ENCODE peak calls at places on chromosomes 13 and 19, in eight cellular contexts. C, Q, A, X, F, K, V and P are unnamed samples.

GRCh38 chr19:48738557-48739399 is 1.6 kb downstream of the RASIP1 start:
- DNase-seq in C (peak), Q (peak), A (peak), X (peak), F (peak), K (peak), V (peak), P (peak)

GRCh38 chr13:95906999-95907398 is 146.2 kb downstream of the UGGT2 start:
- DNase-seq in C (no peak), Q (no peak), A (no peak), X (no peak), F (no peak), K (no peak), V (no peak), P (no peak)

GRCh38 chr13:21670883-21671792 is at the start of gene FGF9:
- DNase-seq in C (peak), Q (peak), A (no peak), X (peak), F (peak), K (no peak), V (peak), P (peak)

GRCh38 chr19:28185646-28186045 is 1027.3 kb downstream of the UQCRFS1 start:
- DNase-seq in C (no peak), Q (no peak), A (no peak), X (no peak), F (no peak), K (no peak), V (no peak), P (no peak)

GRCh38 chr13:102003848-102004570 is 397.8 kb downstream of the FGF14 start:
- DNase-seq in C (no peak), Q (no peak), A (no peak), X (no peak), F (no peak), K (no peak), V (no peak), P (no peak)

GRCh38 chr13:81408647-81409046 is 1067.7 kb upstream of the SPRY2 start:
- DNase-seq in C (no peak), Q (no peak), A (no peak), X (no peak), F (no peak), K (no peak), V (no peak), P (no peak)

GRCh38 chr19:10625762-10626138 is 397 bp downstream of the SLC44A2 start:
- DNase-seq in C (no peak), Q (no peak), A (no peak), X (no peak), F (no peak), K (no peak), V (no peak), P (no peak)

GRCh38 chr19:38817081-38817480 is 4.3 kb upstream of the LGALS4 start:
- DNase-seq in C (no peak), Q (no peak), A (no peak), X (no peak), F (no peak), K (no peak), V (no peak), P (no peak)

GRCh38 chr13:36875955-36876354 is 44.1 kb downstream of the SMAD9 start:
- DNase-seq in C (no peak), Q (no peak), A (no peak), X (no peak), F (no peak), K (no peak), V (no peak), P (no peak)

GRCh38 chr19:19627716-19628498 is at the start of gene LPAR2:
- DNase-seq in C (peak), Q (peak), A (no peak), X (peak), F (peak), K (no peak), V (peak), P (peak)

GRCh38 chr13:67281476-67281875 is 51.3 kb upstream of the PCDH9 start:
- DNase-seq in C (no peak), Q (no peak), A (no peak), X (no peak), F (no peak), K (no peak), V (no peak), P (no peak)

GRCh38 chr19:45306522-45307027 is 16.1 kb downstream of the CKM start:
- DNase-seq in C (no peak), Q (peak), A (no peak), X (no peak), F (no peak), K (no peak), V (no peak), P (peak)

GRCh38 chr13:104315606-104316005 is 1249.4 kb upstream of the SLC10A2 start:
- DNase-seq in C (no peak), Q (no peak), A (no peak), X (no peak), F (no peak), K (no peak), V (no peak), P (no peak)

GRCh38 chr19:37304190-37304883 is 66.6 kb upstream of the ZNF527 start:
- DNase-seq in C (no peak), Q (peak), A (peak), X (no peak), F (no peak), K (no peak), V (peak), P (no peak)

GRCh38 chr13:46176756-46177155 is 5.2 kb downstream of the LCP1 start:
- DNase-seq in C (no peak), Q (no peak), A (no peak), X (no peak), F (peak), K (no peak), V (no peak), P (no peak)

GRCh38 chr13:34044660-34045080 is 226.7 kb downstream of the RFC3 start:
- DNase-seq in C (no peak), Q (no peak), A (no peak), X (peak), F (no peak), K (no peak), V (no peak), P (no peak)

GRCh38 chr13:105231579-105231978 is 1303.9 kb downstream of the EFNB2 start:
- DNase-seq in C (no peak), Q (no peak), A (no peak), X (no peak), F (no peak), K (no peak), V (no peak), P (no peak)

GRCh38 chr13:110276553-110276950 is 30.4 kb downstream of the COL4A1 start:
- DNase-seq in C (no peak), Q (no peak), A (no peak), X (no peak), F (no peak), K (no peak), V (no peak), P (no peak)

GRCh38 chr13:99752373-99752772 is 219.2 kb downstream of the ZIC5 start:
- DNase-seq in C (no peak), Q (no peak), A (no peak), X (no peak), F (no peak), K (no peak), V (no peak), P (no peak)

GRCh38 chr19:1057185-1057857 is 9.6 kb upstream of the ARHGAP45 start:
- DNase-seq in C (no peak), Q (peak), A (no peak), X (no peak), F (peak), K (no peak), V (no peak), P (no peak)

GRCh38 chr13:75458696-75459422 is 23.1 kb downstream of the TBC1D4 start:
- DNase-seq in C (no peak), Q (peak), A (no peak), X (no peak), F (peak), K (no peak), V (no peak), P (no peak)

GRCh38 chr13:41386206-41386605 is 71.1 kb upstream of the RGCC start:
- DNase-seq in C (no peak), Q (no peak), A (no peak), X (no peak), F (no peak), K (no peak), V (no peak), P (no peak)

GRCh38 chr19:19445288-19445687 is 39.8 kb downstream of the GATAD2A start:
- DNase-seq in C (no peak), Q (no peak), A (no peak), X (no peak), F (no peak), K (no peak), V (no peak), P (no peak)

GRCh38 chr19:35107541-35107939 is 8.1 kb upstream of the FXYD3 start:
- DNase-seq in C (no peak), Q (no peak), A (peak), X (no peak), F (no peak), K (no peak), V (no peak), P (no peak)

GRCh38 chr19:51807111-51807701 is 12.2 kb downstream of the FPR3 start:
- DNase-seq in C (no peak), Q (peak), A (no peak), X (no peak), F (no peak), K (no peak), V (no peak), P (no peak)

GRCh38 chr13:76552807-76553206 is 333.4 kb downstream of the KCTD12 start:
- DNase-seq in C (no peak), Q (no peak), A (no peak), X (no peak), F (no peak), K (no peak), V (no peak), P (no peak)

GRCh38 chr19:54393381-54393780 is 21.9 kb upstream of the TTYH1 start:
- DNase-seq in C (no peak), Q (no peak), A (no peak), X (no peak), F (no peak), K (no peak), V (no peak), P (no peak)

GRCh38 chr19:681029-681626 is 4.9 kb downstream of the FSTL3 start:
- DNase-seq in C (no peak), Q (no peak), A (peak), X (no peak), F (peak), K (peak), V (no peak), P (no peak)

GRCh38 chr19:46350758-46351159 is 3.9 kb downstream of the PPP5C start:
- DNase-seq in C (no peak), Q (no peak), A (no peak), X (no peak), F (peak), K (no peak), V (no peak), P (no peak)

GRCh38 chr19:8145969-8146368 is 3.4 kb downstream of the FBN3 start:
- DNase-seq in C (no peak), Q (peak), A (no peak), X (no peak), F (no peak), K (no peak), V (no peak), P (no peak)

GRCh38 chr13:83452292-83452950 is 429.9 kb downstream of the SLITRK1 start:
- DNase-seq in C (no peak), Q (no peak), A (no peak), X (no peak), F (no peak), K (no peak), V (no peak), P (no peak)

GRCh38 chr19:49520705-49521319 is 7.0 kb upstream of the RCN3 start:
- DNase-seq in C (no peak), Q (no peak), A (no peak), X (no peak), F (no peak), K (no peak), V (no peak), P (no peak)

GRCh38 chr13:46179576-46180368 is 2.2 kb downstream of the LCP1 start:
- DNase-seq in C (peak), Q (no peak), A (no peak), X (no peak), F (peak), K (no peak), V (no peak), P (no peak)

GRCh38 chr13:109412232-109412935 is 374.0 kb downstream of the IRS2 start:
- DNase-seq in C (no peak), Q (peak), A (no peak), X (peak), F (no peak), K (no peak), V (peak), P (peak)

GRCh38 chr19:46678110-46678732 is 17.2 kb upstream of the DACT3 start:
- DNase-seq in C (peak), Q (peak), A (no peak), X (peak), F (peak), K (no peak), V (no peak), P (no peak)

GRCh38 chr19:18659281-18660050 is 22.6 kb downstream of the KLHL26 start:
- DNase-seq in C (no peak), Q (no peak), A (no peak), X (no peak), F (no peak), K (peak), V (no peak), P (no peak)

GRCh38 chr13:35903075-35903474 is 228.1 kb downstream of the DCLK1 start:
- DNase-seq in C (no peak), Q (no peak), A (no peak), X (no peak), F (no peak), K (no peak), V (no peak), P (no peak)

GRCh38 chr19:6055013-6055795 is 55.1 kb downstream of the RFX2 start:
- DNase-seq in C (no peak), Q (no peak), A (no peak), X (no peak), F (no peak), K (peak), V (no peak), P (no peak)

GRCh38 chr19:16970821-16971220 is 55.8 kb downstream of the CPAMD8 start:
- DNase-seq in C (no peak), Q (no peak), A (no peak), X (no peak), F (no peak), K (no peak), V (no peak), P (no peak)

GRCh38 chr19:16969127-16969526 is 57.5 kb downstream of the CPAMD8 start:
- DNase-seq in C (no peak), Q (no peak), A (no peak), X (no peak), F (peak), K (no peak), V (no peak), P (no peak)
- TF ChIP-seq CTCF in C (no peak), Q (peak), A (no peak), X (no peak), F (peak), K (no peak), V (no peak), P (no peak)

GRCh38 chr13:113123226-113124150 is 889 bp downstream of the F10 start:
- DNase-seq in C (peak), Q (peak), A (no peak), X (no peak), F (no peak), K (peak), V (no peak), P (no peak)
- TF ChIP-seq CTCF in C (no peak), Q (peak), A (no peak), X (peak), F (no peak), K (no peak), V (peak), P (no peak)

GRCh38 chr13:106589716-106590115 is 21.8 kb upstream of the ARGLU1 start:
- DNase-seq in C (no peak), Q (no peak), A (no peak), X (no peak), F (no peak), K (no peak), V (no peak), P (no peak)

GRCh38 chr13:106586764-106587163 is 18.8 kb upstream of the ARGLU1 start:
- DNase-seq in C (no peak), Q (no peak), A (no peak), X (no peak), F (no peak), K (no peak), V (no peak), P (no peak)

GRCh38 chr13:106587787-106588186 is 19.9 kb upstream of the ARGLU1 start:
- DNase-seq in C (no peak), Q (no peak), A (no peak), X (no peak), F (no peak), K (no peak), V (no peak), P (no peak)

GRCh38 chr13:106591299-106591698 is 23.4 kb upstream of the ARGLU1 start:
- DNase-seq in C (no peak), Q (no peak), A (no peak), X (no peak), F (no peak), K (no peak), V (no peak), P (no peak)

GRCh38 chr13:106588367-106588766 is 20.4 kb upstream of the ARGLU1 start:
- DNase-seq in C (no peak), Q (no peak), A (no peak), X (no peak), F (no peak), K (no peak), V (no peak), P (no peak)
- TF ChIP-seq CTCF in C (no peak), Q (no peak), A (no peak), X (no peak), F (no peak), K (no peak), V (no peak), P (no peak)

GRCh38 chr19:11887618-11888531 is at the start of gene ZNF69:
- DNase-seq in C (peak), Q (peak), A (peak), X (no peak), F (peak), K (peak), V (peak), P (peak)
- TF ChIP-seq CTCF in C (no peak), Q (peak), A (no peak), X (no peak), F (no peak), K (peak), V (peak), P (no peak)

GRCh38 chr13:40261947-40262346 is 404.5 kb downstream of the FOXO1 start:
- DNase-seq in C (no peak), Q (no peak), A (no peak), X (no peak), F (no peak), K (no peak), V (no peak), P (no peak)

GRCh38 chr13:40255551-40255950 is 410.9 kb downstream of the FOXO1 start:
- DNase-seq in C (no peak), Q (no peak), A (no peak), X (no peak), F (no peak), K (no peak), V (no peak), P (no peak)

GRCh38 chr13:40259899-40260298 is 406.5 kb downstream of the FOXO1 start:
- DNase-seq in C (no peak), Q (no peak), A (no peak), X (no peak), F (no peak), K (no peak), V (no peak), P (no peak)

GRCh38 chr13:40261361-40261760 is 405.1 kb downstream of the FOXO1 start:
- DNase-seq in C (no peak), Q (no peak), A (no peak), X (no peak), F (no peak), K (no peak), V (no peak), P (no peak)
- TF ChIP-seq CTCF in C (no peak), Q (no peak), A (no peak), X (no peak), F (no peak), K (no peak), V (no peak), P (no peak)

DNA sequence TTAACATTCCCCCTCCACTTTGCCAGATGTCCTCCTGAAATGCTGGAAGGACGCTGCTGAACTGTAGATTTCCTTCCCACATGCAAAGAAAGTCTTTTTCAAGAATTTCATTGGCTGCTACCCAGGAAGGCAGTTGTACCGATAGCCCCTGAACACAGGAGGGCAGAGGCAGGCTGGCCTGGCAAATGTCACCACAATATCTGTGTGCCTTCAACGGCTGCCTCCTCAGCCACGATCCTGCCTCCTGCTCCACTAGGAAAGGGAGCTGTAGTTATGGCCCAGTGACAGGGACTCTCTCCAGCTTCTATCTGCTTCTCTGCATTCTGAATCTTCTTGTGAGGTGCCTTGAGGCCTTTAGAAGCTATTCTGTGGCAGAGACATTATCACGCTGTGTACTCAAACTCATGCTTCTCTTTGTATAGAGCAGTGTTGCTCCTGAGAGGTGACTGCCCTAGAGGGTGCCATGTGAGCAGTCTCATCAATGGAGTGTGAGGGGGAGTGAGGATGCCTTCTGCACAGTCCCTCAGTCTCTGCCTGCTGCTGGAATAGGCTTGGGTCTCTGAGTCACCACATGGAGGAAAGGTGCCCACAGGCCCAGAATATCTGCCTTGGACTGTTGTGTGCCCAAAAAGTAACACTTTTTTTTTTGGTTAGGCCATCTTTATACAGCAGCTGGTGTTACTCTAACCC is 279.8 kb downstream of the DNAJC15 start:
- DNase-seq in C (no peak), Q (peak), A (peak), X (no peak), F (peak), K (no peak), V (peak), P (no peak)
- TF ChIP-seq CTCF in C (no peak), Q (peak), A (peak), X (no peak), F (peak), K (no peak), V (peak), P (no peak)

DNA sequence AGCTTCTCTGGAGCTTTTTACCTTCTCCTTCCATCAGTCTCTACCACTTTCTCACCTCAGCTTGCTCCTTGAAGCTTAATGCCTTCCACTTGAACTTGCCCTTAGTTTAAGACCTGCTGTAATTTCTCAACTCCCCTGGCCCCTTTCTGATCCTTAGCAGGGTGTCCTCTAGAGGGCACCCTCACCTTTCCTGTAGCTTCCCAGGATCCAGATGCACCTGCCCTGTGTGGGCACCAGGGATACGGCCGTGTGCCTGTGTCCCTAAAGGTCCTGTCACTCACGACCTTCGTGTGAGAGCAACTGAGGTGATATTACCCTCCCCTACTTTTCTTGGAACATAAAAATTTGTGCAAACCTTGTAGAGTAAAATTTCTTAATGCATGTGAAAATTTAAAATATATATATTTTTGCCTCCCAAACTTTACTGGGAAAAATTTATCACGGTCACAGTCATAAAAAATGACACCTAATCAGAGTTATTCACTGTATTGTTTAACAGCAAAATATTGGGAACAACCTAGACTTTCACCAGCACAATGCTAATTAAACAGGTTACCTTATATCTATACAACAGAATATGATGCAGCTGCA is 46.4 kb downstream of the PSG3 start:
- DNase-seq in C (no peak), Q (no peak), A (no peak), X (peak), F (peak), K (no peak), V (no peak), P (no peak)
- TF ChIP-seq CTCF in C (no peak), Q (peak), A (no peak), X (peak), F (peak), K (no peak), V (no peak), P (no peak)

GRCh38 chr19:30386551-30387143 is 14.5 kb downstream of the ZNF536 start:
- DNase-seq in C (no peak), Q (no peak), A (no peak), X (no peak), F (no peak), K (no peak), V (no peak), P (no peak)

GRCh38 chr19:30385666-30386065 is 13.5 kb downstream of the ZNF536 start:
- DNase-seq in C (no peak), Q (no peak), A (no peak), X (no peak), F (no peak), K (no peak), V (no peak), P (no peak)

GRCh38 chr19:30388819-30389218 is 16.6 kb downstream of the ZNF536 start:
- DNase-seq in C (no peak), Q (no peak), A (no peak), X (no peak), F (no peak), K (no peak), V (no peak), P (peak)

GRCh38 chr19:30388327-30388726 is 16.1 kb downstream of the ZNF536 start:
- DNase-seq in C (no peak), Q (no peak), A (no peak), X (no peak), F (no peak), K (no peak), V (no peak), P (no peak)

GRCh38 chr19:30387311-30388115 is 15.3 kb downstream of the ZNF536 start:
- DNase-seq in C (no peak), Q (no peak), A (no peak), X (no peak), F (no peak), K (no peak), V (no peak), P (no peak)
- TF ChIP-seq CTCF in C (no peak), Q (no peak), A (no peak), X (no peak), F (no peak), K (no peak), V (no peak), P (no peak)